ENCODE peak calls at places on chromosomes 12 and 14, in seven cellular contexts. Z is transverse colon; S is CD4-positive, alpha-beta T cell; P is ascending aorta; N is CD8-positive, alpha-beta memory T cell; B is thoracic aorta; G is testis. L is an unnamed sample.

GRCh38 chr14:56996721-56997399 is 186.6 kb upstream of the OTX2 start:
- DNase-seq in Z (no peak), S (no peak), P (no peak), N (no peak), B (no peak), G (no peak), L (peak; percentile 23)

GRCh38 chr12:20808521-20808920 is 2.0 kb upstream of the SLCO1B3 start:
- DNase-seq in Z (no peak), S (no peak), P (no peak), N (no peak), B (no peak), G (no peak), L (no peak)

GRCh38 chr14:91889477-91890211 is 22.3 kb upstream of the TC2N start:
- DNase-seq in Z (peak; percentile 32), S (no peak), P (no peak), N (no peak), B (no peak), G (peak; percentile 54), L (peak; percentile 21)

GRCh38 chr12:12214635-12215131 is 52.2 kb downstream of the LRP6 start:
- DNase-seq in Z (no peak), S (no peak), P (no peak), N (no peak), B (no peak), G (no peak), L (no peak)

GRCh38 chr14:44422699-44423098 is 84.4 kb downstream of the FSCB start:
- DNase-seq in Z (no peak), S (no peak), P (no peak), N (no peak), B (no peak), G (no peak), L (no peak)

GRCh38 chr12:31887109-31887811 is 72.0 kb upstream of the RESF1 start:
- DNase-seq in Z (no peak), S (no peak), P (no peak), N (no peak), B (no peak), G (no peak), L (no peak)

GRCh38 chr14:78848234-78848820 is 678.2 kb downstream of the NRXN3 start:
- DNase-seq in Z (peak; percentile 15), S (no peak), P (no peak), N (no peak), B (no peak), G (peak; percentile 31), L (peak; percentile 55)

GRCh38 chr12:2507811-2508210 is 287.0 kb upstream of the FKBP4 start:
- DNase-seq in Z (no peak), S (no peak), P (no peak), N (no peak), B (no peak), G (no peak), L (no peak)

GRCh38 chr12:29545102-29545467 is 47.6 kb upstream of the OVCH1 start:
- DNase-seq in Z (no peak), S (no peak), P (no peak), N (no peak), B (no peak), G (no peak), L (no peak)

GRCh38 chr14:100466111-100466856 is 120.9 kb downstream of the BEGAIN start:
- DNase-seq in Z (no peak), S (no peak), P (no peak), N (no peak), B (no peak), G (no peak), L (no peak)

GRCh38 chr12:6092784-6093722 is 31.4 kb downstream of the VWF start:
- DNase-seq in Z (peak; percentile 45), S (no peak), P (peak; percentile 53), N (no peak), B (peak; percentile 41), G (no peak), L (no peak)

GRCh38 chr14:22084393-22085281 is 411.0 kb upstream of the OR4E1 start:
- DNase-seq in Z (no peak), S (no peak), P (no peak), N (peak; percentile 36), B (no peak), G (peak; percentile 34), L (peak; percentile 10)

GRCh38 chr12:10861366-10861765 is 12.1 kb upstream of the PRR4 start:
- DNase-seq in Z (no peak), S (no peak), P (no peak), N (no peak), B (no peak), G (no peak), L (no peak)

GRCh38 chr12:102034346-102034745 is 27.4 kb downstream of the WASHC3 start:
- DNase-seq in Z (no peak), S (no peak), P (no peak), N (no peak), B (no peak), G (no peak), L (no peak)

GRCh38 chr14:81323094-81323493 is 77.0 kb downstream of the STON2 start:
- DNase-seq in Z (peak; percentile 26), S (no peak), P (no peak), N (no peak), B (no peak), G (no peak), L (no peak)

GRCh38 chr12:53200458-53201169 is 6.4 kb downstream of the ITGB7 start:
- DNase-seq in Z (no peak), S (no peak), P (no peak), N (no peak), B (no peak), G (no peak), L (no peak)

GRCh38 chr14:73727181-73727580 is 13.0 kb upstream of the PNMA1 start:
- DNase-seq in Z (no peak), S (no peak), P (no peak), N (no peak), B (no peak), G (no peak), L (no peak)

GRCh38 chr12:122825773-122826724 is 9.2 kb upstream of the HIP1R start:
- DNase-seq in Z (no peak), S (no peak), P (no peak), N (no peak), B (no peak), G (no peak), L (no peak)

GRCh38 chr12:28130625-28131598 is 59.3 kb upstream of the CCDC91 start:
- DNase-seq in Z (no peak), S (no peak), P (peak; percentile 45), N (no peak), B (peak; percentile 53), G (peak; percentile 31), L (no peak)

GRCh38 chr12:66941150-66941549 is 262.3 kb upstream of the GRIP1 start:
- DNase-seq in Z (no peak), S (no peak), P (no peak), N (no peak), B (no peak), G (no peak), L (no peak)

GRCh38 chr12:93315907-93316622 is 61.7 kb upstream of the NUDT4 start:
- DNase-seq in Z (no peak), S (no peak), P (no peak), N (no peak), B (no peak), G (peak; percentile 19), L (no peak)

GRCh38 chr12:108634225-108634795 is 616 bp upstream of the SELPLG start:
- DNase-seq in Z (peak; percentile 55), S (peak; percentile 36), P (no peak), N (peak; percentile 50), B (no peak), G (no peak), L (no peak)

GRCh38 chr12:27769142-27769672 is 10.8 kb upstream of the KLHL42 start:
- DNase-seq in Z (no peak), S (no peak), P (no peak), N (no peak), B (no peak), G (no peak), L (no peak)

GRCh38 chr12:5665615-5666014 is 233.7 kb downstream of the NTF3 start:
- DNase-seq in Z (no peak), S (no peak), P (no peak), N (no peak), B (no peak), G (no peak), L (no peak)

GRCh38 chr14:59213368-59214315 is 25.2 kb downstream of the DAAM1 start:
- DNase-seq in Z (no peak), S (no peak), P (no peak), N (no peak), B (no peak), G (no peak), L (no peak)

DNA sequence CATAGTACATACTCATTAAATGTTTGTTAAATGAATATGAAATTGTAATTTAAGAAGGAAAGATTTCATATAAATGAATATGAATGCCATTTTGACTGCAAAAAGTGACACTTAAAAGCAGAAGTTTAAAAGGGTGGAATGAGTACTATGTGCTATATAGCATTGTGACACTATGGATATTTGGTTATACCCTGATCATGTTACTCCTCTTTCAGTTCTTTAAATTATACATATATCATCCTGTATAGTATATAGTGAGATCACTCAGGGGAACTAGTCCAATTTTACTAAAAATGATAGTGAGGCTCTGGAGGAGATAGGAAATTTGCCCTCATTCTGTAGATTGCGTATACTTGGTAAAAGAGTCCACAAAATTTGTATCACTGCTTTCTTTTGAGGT is 155.7 kb upstream of the BTG1 start:
- DNase-seq in Z (no peak), S (no peak), P (no peak), N (no peak), B (no peak), G (no peak), L (no peak)
- H3K27ac ChIP-seq in Z (no peak overlapping the region), S (no peak overlapping the region), P (no peak overlapping the region), N (no peak overlapping the region), B (no peak overlapping the region), G (no peak overlapping the region), L (no peak overlapping the region)

GRCh38 chr14:95471526-95472304 is 44.7 kb downstream of the SYNE3 start:
- DNase-seq in Z (no peak), S (no peak), P (no peak), N (no peak), B (no peak), G (no peak), L (no peak)
- H3K27ac ChIP-seq in Z (no peak overlapping the region), S (no peak overlapping the region), P (no peak overlapping the region), N (no peak overlapping the region), B (no peak overlapping the region), G (peak overlapping the region; percentile 11), L (no peak overlapping the region)

DNA sequence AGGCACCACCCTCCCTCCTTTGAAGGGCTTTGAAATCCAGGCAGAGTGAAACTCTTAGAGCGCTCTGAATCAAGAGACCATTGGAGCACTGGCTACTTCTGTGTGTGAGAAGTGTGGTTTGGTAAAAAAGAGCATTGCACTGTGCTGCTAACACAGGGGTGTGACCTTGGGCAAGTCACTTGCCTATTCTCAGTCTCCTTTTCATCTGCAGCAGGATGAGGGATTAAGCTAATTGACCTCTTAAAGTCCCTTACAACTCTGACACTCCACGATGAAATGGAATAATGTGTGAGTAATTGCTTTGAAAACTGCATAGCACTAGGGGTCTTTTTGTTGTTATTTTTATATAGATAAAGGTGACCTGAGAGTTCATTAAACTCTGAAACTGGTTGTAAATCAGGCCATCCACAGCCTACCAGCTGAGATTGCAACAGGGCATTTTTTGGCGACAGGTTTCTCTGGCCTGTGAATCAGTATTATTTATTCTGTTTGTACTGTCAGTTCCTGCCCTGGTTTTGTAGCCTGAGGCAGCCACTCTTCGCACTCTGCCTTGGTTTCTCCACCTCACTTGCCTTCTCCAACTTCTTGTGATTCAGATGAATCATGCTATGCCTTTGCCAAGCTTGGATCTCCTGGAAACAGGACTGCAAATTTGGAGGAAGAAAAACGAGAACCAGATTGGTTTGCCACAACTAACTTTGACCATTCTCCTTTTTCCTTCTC is 159.9 kb upstream of the PARP11 start:
- DNase-seq in Z (no peak), S (no peak), P (no peak), N (no peak), B (no peak), G (no peak), L (no peak)
- H3K27ac ChIP-seq in Z (no peak overlapping the region), S (no peak overlapping the region), P (no peak overlapping the region), N (no peak overlapping the region), B (no peak overlapping the region), G (no peak overlapping the region), L (no peak overlapping the region)

GRCh38 chr12:95231190-95231589 is 13.6 kb downstream of the VEZT start:
- DNase-seq in Z (no peak), S (no peak), P (no peak), N (no peak), B (no peak), G (no peak), L (no peak)
- H3K27ac ChIP-seq in Z (no peak overlapping the region), S (no peak overlapping the region), P (peak overlapping the region; percentile 26), N (no peak overlapping the region), B (peak overlapping the region; percentile 30), G (no peak overlapping the region), L (no peak overlapping the region)